ENCODE peak calls at places on chromosomes 6 and 20, in five cellular contexts. One of them, this sample, is unnamed.

GRCh38 chr20:14470977-14471642 is 133.7 kb upstream of the FLRT3 start:
- DNase-seq in AG08396: no peak
- DNase-seq in K562: no peak
- DNase-seq in M059J: no peak
- DNase-seq in stimulated activated CD4-positive, alpha-beta T cell treated with anti-CD3 and anti-CD28 coated beads, Interleukin-15, amount 100 ng/mL, for 1 hour: no peak
- DNase-seq in this sample: no peak

GRCh38 chr6:41373919-41374617 is 38.7 kb downstream of the NCR2 start:
- DNase-seq in AG08396: no peak
- DNase-seq in K562: no peak
- DNase-seq in M059J: peak; percentile 13
- DNase-seq in stimulated activated CD4-positive, alpha-beta T cell treated with anti-CD3 and anti-CD28 coated beads, Interleukin-15, amount 100 ng/mL, for 1 hour: no peak
- DNase-seq in this sample: no peak

GRCh38 chr6:25485820-25486559 is 166.0 kb upstream of the SCGN start:
- DNase-seq in AG08396: no peak
- DNase-seq in K562: no peak
- DNase-seq in M059J: no peak
- DNase-seq in stimulated activated CD4-positive, alpha-beta T cell treated with anti-CD3 and anti-CD28 coated beads, Interleukin-15, amount 100 ng/mL, for 1 hour: no peak
- DNase-seq in this sample: peak; percentile 3

GRCh38 chr6:138572200-138572875 is 73.0 kb upstream of the NHSL1 start:
- DNase-seq in AG08396: peak; percentile 79
- DNase-seq in K562: no peak
- DNase-seq in M059J: peak; percentile 54
- DNase-seq in stimulated activated CD4-positive, alpha-beta T cell treated with anti-CD3 and anti-CD28 coated beads, Interleukin-15, amount 100 ng/mL, for 1 hour: no peak
- DNase-seq in this sample: peak; percentile 87

GRCh38 chr6:45647341-45648138 is 269.8 kb upstream of the SUPT3H start:
- DNase-seq in AG08396: no peak
- DNase-seq in K562: no peak
- DNase-seq in M059J: peak; percentile 72
- DNase-seq in stimulated activated CD4-positive, alpha-beta T cell treated with anti-CD3 and anti-CD28 coated beads, Interleukin-15, amount 100 ng/mL, for 1 hour: no peak
- DNase-seq in this sample: peak; percentile 32

GRCh38 chr6:5439749-5440148 is 178.4 kb downstream of the FARS2 start:
- DNase-seq in AG08396: no peak
- DNase-seq in K562: no peak
- DNase-seq in M059J: no peak
- DNase-seq in stimulated activated CD4-positive, alpha-beta T cell treated with anti-CD3 and anti-CD28 coated beads, Interleukin-15, amount 100 ng/mL, for 1 hour: no peak
- DNase-seq in this sample: no peak

GRCh38 chr6:139520321-139520768 is 145.9 kb upstream of the CITED2 start:
- DNase-seq in AG08396: no peak
- DNase-seq in K562: no peak
- DNase-seq in M059J: peak; percentile 61
- DNase-seq in stimulated activated CD4-positive, alpha-beta T cell treated with anti-CD3 and anti-CD28 coated beads, Interleukin-15, amount 100 ng/mL, for 1 hour: no peak
- DNase-seq in this sample: peak; percentile 69

GRCh38 chr6:52570291-52570700 is 6.6 kb downstream of the TRAM2 start:
- DNase-seq in AG08396: no peak
- DNase-seq in K562: no peak
- DNase-seq in M059J: no peak
- DNase-seq in stimulated activated CD4-positive, alpha-beta T cell treated with anti-CD3 and anti-CD28 coated beads, Interleukin-15, amount 100 ng/mL, for 1 hour: no peak
- DNase-seq in this sample: no peak

GRCh38 chr6:109472132-109472995 is 10.7 kb downstream of the ZBTB24 start:
- DNase-seq in AG08396: no peak
- DNase-seq in K562: no peak
- DNase-seq in M059J: no peak
- DNase-seq in stimulated activated CD4-positive, alpha-beta T cell treated with anti-CD3 and anti-CD28 coated beads, Interleukin-15, amount 100 ng/mL, for 1 hour: no peak
- DNase-seq in this sample: no peak

GRCh38 chr20:57698191-57698866 is 11.5 kb downstream of the PMEPA1 start:
- DNase-seq in AG08396: peak; percentile 96
- DNase-seq in K562: no peak
- DNase-seq in M059J: peak; percentile 100
- DNase-seq in stimulated activated CD4-positive, alpha-beta T cell treated with anti-CD3 and anti-CD28 coated beads, Interleukin-15, amount 100 ng/mL, for 1 hour: no peak
- DNase-seq in this sample: peak; percentile 99

GRCh38 chr6:115870464-115870863 is 190.2 kb downstream of the FRK start:
- DNase-seq in AG08396: no peak
- DNase-seq in K562: no peak
- DNase-seq in M059J: no peak
- DNase-seq in stimulated activated CD4-positive, alpha-beta T cell treated with anti-CD3 and anti-CD28 coated beads, Interleukin-15, amount 100 ng/mL, for 1 hour: no peak
- DNase-seq in this sample: no peak

GRCh38 chr6:6556162-6556737 is 32.3 kb upstream of the LY86 start:
- DNase-seq in AG08396: no peak
- DNase-seq in K562: no peak
- DNase-seq in M059J: no peak
- DNase-seq in stimulated activated CD4-positive, alpha-beta T cell treated with anti-CD3 and anti-CD28 coated beads, Interleukin-15, amount 100 ng/mL, for 1 hour: no peak
- DNase-seq in this sample: no peak

This sample was measured in lung microvascular endothelial cell.